ENCODE peak calls at places on chromosome 6, in five cellular contexts. One of them, this sample, is unnamed.

GRCh38 chr6:149252626-149253025 is 64.9 kb upstream of the TAB2 start:
- DNase-seq in cardiac muscle cell: no peak
- DNase-seq in SW 1271: no peak
- DNase-seq in left cardiac atrium: no peak
- DNase-seq in type B pancreatic cell: no peak
- DNase-seq in this sample: no peak

GRCh38 chr6:16248271-16248670 is 9.9 kb downstream of the GMPR start:
- DNase-seq in cardiac muscle cell: no peak
- DNase-seq in SW 1271: no peak
- DNase-seq in left cardiac atrium: no peak
- DNase-seq in type B pancreatic cell: no peak
- DNase-seq in this sample: no peak

GRCh38 chr6:20497200-20497820 is 36.9 kb upstream of the CDKAL1 start:
- DNase-seq in cardiac muscle cell: no peak
- DNase-seq in SW 1271: no peak
- DNase-seq in left cardiac atrium: no peak
- DNase-seq in type B pancreatic cell: no peak
- DNase-seq in this sample: no peak

GRCh38 chr6:131394768-131395432 is 178.1 kb upstream of the ARG1 start:
- DNase-seq in cardiac muscle cell: no peak
- DNase-seq in SW 1271: no peak
- DNase-seq in left cardiac atrium: no peak
- DNase-seq in type B pancreatic cell: no peak
- DNase-seq in this sample: no peak

GRCh38 chr6:110778331-110778730 is 36.9 kb downstream of the CDK19 start:
- DNase-seq in cardiac muscle cell: no peak
- DNase-seq in SW 1271: no peak
- DNase-seq in left cardiac atrium: no peak
- DNase-seq in type B pancreatic cell: no peak
- DNase-seq in this sample: no peak

GRCh38 chr6:108419934-108420609 is 125.2 kb downstream of the AFG1L start:
- DNase-seq in cardiac muscle cell: no peak
- DNase-seq in SW 1271: no peak
- DNase-seq in left cardiac atrium: no peak
- DNase-seq in type B pancreatic cell: no peak
- DNase-seq in this sample: no peak

GRCh38 chr6:32081168-32081624 is 27.9 kb downstream of the TNXB start:
- DNase-seq in cardiac muscle cell: no peak
- DNase-seq in SW 1271: no peak
- DNase-seq in left cardiac atrium: peak; percentile 83
- DNase-seq in type B pancreatic cell: no peak
- DNase-seq in this sample: no peak

GRCh38 chr6:155524249-155524651 is 68.6 kb upstream of the NOX3 start:
- DNase-seq in cardiac muscle cell: no peak
- DNase-seq in SW 1271: no peak
- DNase-seq in left cardiac atrium: no peak
- DNase-seq in type B pancreatic cell: no peak
- DNase-seq in this sample: no peak

GRCh38 chr6:143575440-143575839 is 63.9 kb upstream of the FUCA2 start:
- DNase-seq in cardiac muscle cell: peak; percentile 68
- DNase-seq in SW 1271: no peak
- DNase-seq in left cardiac atrium: no peak
- DNase-seq in type B pancreatic cell: no peak
- DNase-seq in this sample: peak; percentile 73

GRCh38 chr6:24910331-24910849 is 25.4 kb downstream of the RIPOR2 start:
- DNase-seq in cardiac muscle cell: peak; percentile 42
- DNase-seq in SW 1271: no peak
- DNase-seq in left cardiac atrium: peak; percentile 27
- DNase-seq in type B pancreatic cell: no peak
- DNase-seq in this sample: no peak

GRCh38 chr6:11380969-11381744 is 148.7 kb upstream of the NEDD9 start:
- DNase-seq in cardiac muscle cell: no peak
- DNase-seq in SW 1271: no peak
- DNase-seq in left cardiac atrium: no peak
- DNase-seq in type B pancreatic cell: no peak
- DNase-seq in this sample: no peak

GRCh38 chr6:2440516-2440915 is 195.1 kb upstream of the GMDS start:
- DNase-seq in cardiac muscle cell: no peak
- DNase-seq in SW 1271: no peak
- DNase-seq in left cardiac atrium: no peak
- DNase-seq in type B pancreatic cell: no peak
- DNase-seq in this sample: no peak

GRCh38 chr6:3251462-3252314 is 7.1 kb upstream of the PSMG4 start:
- DNase-seq in cardiac muscle cell: peak; percentile 80
- DNase-seq in SW 1271: peak; percentile 41
- DNase-seq in left cardiac atrium: peak; percentile 76
- DNase-seq in type B pancreatic cell: peak; percentile 86
- DNase-seq in this sample: peak; percentile 63

GRCh38 chr6:28357036-28357435 is 7.3 kb downstream of the ZKSCAN3 start:
- DNase-seq in cardiac muscle cell: no peak
- DNase-seq in SW 1271: no peak
- DNase-seq in left cardiac atrium: no peak
- DNase-seq in type B pancreatic cell: no peak
- DNase-seq in this sample: no peak

GRCh38 chr6:3194535-3195376 is 32.7 kb downstream of the TUBB2B start:
- DNase-seq in cardiac muscle cell: peak; percentile 5
- DNase-seq in SW 1271: no peak
- DNase-seq in left cardiac atrium: no peak
- DNase-seq in type B pancreatic cell: no peak
- DNase-seq in this sample: no peak

GRCh38 chr6:161393839-161394364 is 120.0 kb upstream of the AGPAT4 start:
- DNase-seq in cardiac muscle cell: peak; percentile 73
- DNase-seq in SW 1271: peak; percentile 17
- DNase-seq in left cardiac atrium: no peak
- DNase-seq in type B pancreatic cell: no peak
- DNase-seq in this sample: peak; percentile 67

GRCh38 chr6:105135907-105136432 is 43.8 kb downstream of the POPDC3 start:
- DNase-seq in cardiac muscle cell: no peak
- DNase-seq in SW 1271: no peak
- DNase-seq in left cardiac atrium: no peak
- DNase-seq in type B pancreatic cell: no peak
- DNase-seq in this sample: no peak

GRCh38 chr6:15474196-15474595 is 188.6 kb downstream of the DTNBP1 start:
- DNase-seq in cardiac muscle cell: no peak
- DNase-seq in SW 1271: no peak
- DNase-seq in left cardiac atrium: no peak
- DNase-seq in type B pancreatic cell: no peak
- DNase-seq in this sample: no peak

GRCh38 chr6:13496508-13497180 is 9.2 kb upstream of the GFOD1 start:
- DNase-seq in cardiac muscle cell: no peak
- DNase-seq in SW 1271: no peak
- DNase-seq in left cardiac atrium: no peak
- DNase-seq in type B pancreatic cell: no peak
- DNase-seq in this sample: no peak